ENCODE peak calls at places on chromosomes 11 and 22, in four cellular contexts. One of them, this sample, is unnamed.

GRCh38 chr11:64638017-64638664 is 47.1 kb downstream of the SLC22A12 start:
- ATAC-seq in HCT116: no peak
- ATAC-seq in upper lobe of left lung: no peak
- ATAC-seq in Panc1: no peak
- ATAC-seq in this sample: peak

GRCh38 chr11:102305352-102306047 is 11.8 kb upstream of the BIRC3 start:
- ATAC-seq in HCT116: peak
- ATAC-seq in upper lobe of left lung: no peak
- ATAC-seq in Panc1: no peak
- ATAC-seq in this sample: no peak

GRCh38 chr22:23820748-23821211 is 18.0 kb downstream of the DERL3 start:
- ATAC-seq in HCT116: no peak
- ATAC-seq in upper lobe of left lung: no peak
- ATAC-seq in Panc1: no peak
- ATAC-seq in this sample: no peak

GRCh38 chr22:41920271-41920976 is 5.5 kb upstream of the SHISA8 start:
- ATAC-seq in upper lobe of left lung: no peak
- ATAC-seq in Panc1: no peak
- ATAC-seq in HCT116: no peak
- ATAC-seq in this sample: no peak

GRCh38 chr11:78230161-78230877 is 41.6 kb downstream of the USP35 start:
- ATAC-seq in Panc1: no peak
- ATAC-seq in HCT116: no peak
- ATAC-seq in upper lobe of left lung: no peak
- ATAC-seq in this sample: no peak

GRCh38 chr11:78168539-78169477 is 19.6 kb downstream of the KCTD21 start:
- ATAC-seq in Panc1: no peak
- ATAC-seq in upper lobe of left lung: peak
- ATAC-seq in HCT116: no peak
- ATAC-seq in this sample: peak

GRCh38 chr11:117912497-117912896 is 16.7 kb downstream of the TMPRSS13 start:
- ATAC-seq in Panc1: no peak
- ATAC-seq in upper lobe of left lung: no peak
- ATAC-seq in HCT116: no peak
- ATAC-seq in this sample: no peak

GRCh38 chr11:67120881-67121710 is 2.0 kb downstream of the KDM2A start:
- ATAC-seq in Panc1: no peak
- ATAC-seq in HCT116: no peak
- ATAC-seq in upper lobe of left lung: no peak
- ATAC-seq in this sample: no peak

GRCh38 chr11:46492540-46492939 is 101.0 kb upstream of the CHRM4 start:
- ATAC-seq in Panc1: no peak
- ATAC-seq in HCT116: no peak
- ATAC-seq in upper lobe of left lung: peak
- ATAC-seq in this sample: peak

GRCh38 chr11:2270322-2271076 is at the start of gene ASCL2:
- ATAC-seq in upper lobe of left lung: no peak
- ATAC-seq in Panc1: no peak
- ATAC-seq in HCT116: no peak
- ATAC-seq in this sample: no peak

GRCh38 chr11:63767415-63768231 is 952 bp downstream of the ZFTA start:
- ATAC-seq in upper lobe of left lung: no peak
- ATAC-seq in Panc1: peak
- ATAC-seq in HCT116: peak
- ATAC-seq in this sample: peak

GRCh38 chr11:67301951-67302516 is 1.3 kb upstream of the SSH3 start:
- ATAC-seq in upper lobe of left lung: peak
- ATAC-seq in HCT116: no peak
- ATAC-seq in Panc1: peak
- ATAC-seq in this sample: no peak

GRCh38 chr11:17459211-17459610 is 17.4 kb downstream of the ABCC8 start:
- ATAC-seq in HCT116: no peak
- ATAC-seq in upper lobe of left lung: no peak
- ATAC-seq in Panc1: no peak
- ATAC-seq in this sample: no peak

GRCh38 chr11:126862664-126863247 is 137.8 kb downstream of the KIRREL3 start:
- ATAC-seq in Panc1: no peak
- ATAC-seq in HCT116: no peak
- ATAC-seq in upper lobe of left lung: no peak
- ATAC-seq in this sample: no peak

GRCh38 chr11:103978588-103979580 is 57.6 kb upstream of the DDI1 start:
- ATAC-seq in HCT116: no peak
- ATAC-seq in upper lobe of left lung: no peak
- ATAC-seq in Panc1: no peak
- ATAC-seq in this sample: no peak

GRCh38 chr11:92962444-92962843 is 7.0 kb upstream of the MTNR1B start:
- ATAC-seq in Panc1: no peak
- ATAC-seq in upper lobe of left lung: no peak
- ATAC-seq in HCT116: no peak
- ATAC-seq in this sample: no peak

GRCh38 chr11:119359365-119360229 is 13.1 kb upstream of the MFRP start:
- ATAC-seq in upper lobe of left lung: no peak
- ATAC-seq in HCT116: no peak
- ATAC-seq in Panc1: no peak
- ATAC-seq in this sample: no peak

GRCh38 chr22:47000256-47000655 is 237.8 kb downstream of the TBC1D22A start:
- ATAC-seq in upper lobe of left lung: no peak
- ATAC-seq in Panc1: no peak
- ATAC-seq in HCT116: no peak
- ATAC-seq in this sample: no peak

GRCh38 chr11:125398994-125399638 is 96.9 kb downstream of the FEZ1 start:
- ATAC-seq in Panc1: no peak
- ATAC-seq in HCT116: no peak
- ATAC-seq in upper lobe of left lung: no peak
- ATAC-seq in this sample: no peak

GRCh38 chr11:61679893-61680621 is at the start of gene DAGLA:
- ATAC-seq in upper lobe of left lung: peak
- ATAC-seq in Panc1: peak
- ATAC-seq in HCT116: peak
- ATAC-seq in this sample: peak
- H3K27ac ChIP-seq in upper lobe of left lung: no peak
- H3K27ac ChIP-seq in Panc1: peak
- H3K27ac ChIP-seq in HCT116: peak
- H3K27ac ChIP-seq in this sample: peak

DNA sequence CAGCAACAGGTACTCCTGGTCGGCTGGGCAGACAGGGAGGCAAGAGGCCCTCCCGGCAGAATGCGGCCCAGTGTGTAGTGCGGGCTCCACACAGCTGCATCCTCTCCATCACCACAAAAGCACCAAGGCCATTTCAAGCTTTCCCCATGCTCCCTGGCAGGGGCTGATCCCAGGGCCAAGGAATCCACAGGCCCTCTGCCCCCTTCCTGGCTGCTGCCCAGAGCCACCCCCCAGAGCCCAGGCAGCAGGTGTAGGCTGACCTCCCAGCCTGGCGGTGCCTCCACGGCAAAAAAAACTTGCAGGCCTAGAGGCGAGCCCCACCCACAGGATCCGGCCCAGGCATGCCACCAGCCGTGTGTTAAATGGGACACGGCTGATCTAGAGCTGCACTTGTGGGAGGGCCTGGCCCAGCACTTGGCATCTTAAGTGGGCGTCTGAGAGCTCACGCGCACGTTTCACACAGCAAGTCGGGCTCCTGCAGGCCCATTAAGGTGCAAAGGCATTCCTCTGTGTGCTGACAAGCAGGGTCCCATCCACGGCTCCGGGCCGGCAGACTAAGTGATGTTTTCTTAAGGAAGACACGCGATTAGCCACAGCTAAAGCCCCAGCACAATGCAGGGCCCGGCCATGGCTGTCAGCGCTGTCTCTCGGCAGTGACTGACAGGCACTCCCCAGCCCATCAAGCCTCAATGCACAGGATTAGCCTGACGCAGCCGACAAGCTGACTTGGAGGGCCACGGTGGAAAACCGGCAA is 19.8 kb upstream of the GNB1L start:
- ATAC-seq in HCT116: no peak
- ATAC-seq in Panc1: no peak
- ATAC-seq in upper lobe of left lung: peak
- ATAC-seq in this sample: no peak
- TF ChIP-seq POLR2AphosphoS5 in HCT116: no peak
- TF ChIP-seq POLR2AphosphoS5 in Panc1: no peak
- TF ChIP-seq POLR2AphosphoS5 in upper lobe of left lung: no peak
- TF ChIP-seq POLR2AphosphoS5 in this sample: no peak

GRCh38 chr11:129949976-129950318 is 52.7 kb downstream of the PRDM10 start:
- ATAC-seq in Panc1: no peak
- ATAC-seq in HCT116: no peak
- ATAC-seq in upper lobe of left lung: no peak
- ATAC-seq in this sample: no peak

GRCh38 chr11:129951883-129952262 is 50.8 kb downstream of the PRDM10 start:
- ATAC-seq in HCT116: no peak
- ATAC-seq in upper lobe of left lung: no peak
- ATAC-seq in Panc1: no peak
- ATAC-seq in this sample: no peak

GRCh38 chr11:129949067-129949466 is 53.6 kb downstream of the PRDM10 start:
- ATAC-seq in HCT116: no peak
- ATAC-seq in Panc1: no peak
- ATAC-seq in upper lobe of left lung: no peak
- ATAC-seq in this sample: no peak

GRCh38 chr11:129951201-129951882 is 51.3 kb downstream of the PRDM10 start:
- ATAC-seq in Panc1: no peak
- ATAC-seq in HCT116: no peak
- ATAC-seq in upper lobe of left lung: no peak
- ATAC-seq in this sample: no peak

GRCh38 chr11:129950319-129951034 is 52.2 kb downstream of the PRDM10 start:
- ATAC-seq in HCT116: no peak
- ATAC-seq in Panc1: no peak
- ATAC-seq in upper lobe of left lung: peak
- ATAC-seq in this sample: peak
- H3K27ac ChIP-seq in HCT116: no peak
- H3K27ac ChIP-seq in Panc1: no peak
- H3K27ac ChIP-seq in upper lobe of left lung: peak
- H3K27ac ChIP-seq in this sample: no peak

GRCh38 chr11:34850339-34850738 is 65.8 kb downstream of the APIP start:
- ATAC-seq in Panc1: no peak
- ATAC-seq in HCT116: no peak
- ATAC-seq in upper lobe of left lung: no peak
- ATAC-seq in this sample: no peak
- TF ChIP-seq POLR2AphosphoS5 in Panc1: no peak
- TF ChIP-seq POLR2AphosphoS5 in HCT116: no peak
- TF ChIP-seq POLR2AphosphoS5 in upper lobe of left lung: no peak
- TF ChIP-seq POLR2AphosphoS5 in this sample: no peak

DNA sequence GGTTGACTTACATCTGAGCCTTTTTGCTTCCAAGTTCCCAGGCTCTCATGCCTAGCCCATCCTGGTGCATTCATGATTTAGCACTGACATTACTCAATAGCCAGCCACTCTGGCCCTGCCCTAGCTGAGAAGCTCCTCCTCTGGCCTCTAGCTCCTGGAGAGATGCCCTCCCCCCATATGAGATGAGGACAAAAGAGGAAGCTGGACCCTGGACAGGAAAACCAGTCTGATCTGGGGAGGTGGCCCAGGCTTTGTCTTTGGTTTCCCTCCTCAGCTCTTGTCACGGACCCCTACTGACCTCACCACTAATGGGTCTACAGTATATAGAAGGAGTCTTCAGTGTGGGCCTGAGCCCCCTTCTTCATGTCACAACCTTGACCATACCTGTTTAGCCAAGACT is 3.0 kb downstream of the RHOG start:
- ATAC-seq in upper lobe of left lung: peak
- ATAC-seq in Panc1: no peak
- ATAC-seq in HCT116: no peak
- ATAC-seq in this sample: no peak
- H3K27ac ChIP-seq in upper lobe of left lung: peak
- H3K27ac ChIP-seq in Panc1: no peak
- H3K27ac ChIP-seq in HCT116: no peak
- H3K27ac ChIP-seq in this sample: peak

GRCh38 chr22:22073769-22074561 is 91.4 kb upstream of the TOP3B start:
- ATAC-seq in Panc1: no peak
- ATAC-seq in HCT116: no peak
- ATAC-seq in upper lobe of left lung: no peak
- ATAC-seq in this sample: no peak
- TF ChIP-seq POLR2AphosphoS5 in Panc1: no peak
- TF ChIP-seq POLR2AphosphoS5 in HCT116: no peak
- TF ChIP-seq POLR2AphosphoS5 in upper lobe of left lung: no peak
- TF ChIP-seq POLR2AphosphoS5 in this sample: no peak

GRCh38 chr22:31898911-31899310 is 45.4 kb upstream of the YWHAH start:
- ATAC-seq in HCT116: no peak
- ATAC-seq in Panc1: no peak
- ATAC-seq in upper lobe of left lung: no peak
- ATAC-seq in this sample: no peak

GRCh38 chr22:31896472-31896871 is 47.9 kb upstream of the YWHAH start:
- ATAC-seq in upper lobe of left lung: no peak
- ATAC-seq in Panc1: no peak
- ATAC-seq in HCT116: no peak
- ATAC-seq in this sample: no peak

GRCh38 chr22:31899661-31900060 is 44.7 kb upstream of the YWHAH start:
- ATAC-seq in upper lobe of left lung: no peak
- ATAC-seq in Panc1: no peak
- ATAC-seq in HCT116: no peak
- ATAC-seq in this sample: no peak

GRCh38 chr22:31898406-31898805 is 45.9 kb upstream of the YWHAH start:
- ATAC-seq in upper lobe of left lung: no peak
- ATAC-seq in HCT116: no peak
- ATAC-seq in Panc1: no peak
- ATAC-seq in this sample: no peak

DNA sequence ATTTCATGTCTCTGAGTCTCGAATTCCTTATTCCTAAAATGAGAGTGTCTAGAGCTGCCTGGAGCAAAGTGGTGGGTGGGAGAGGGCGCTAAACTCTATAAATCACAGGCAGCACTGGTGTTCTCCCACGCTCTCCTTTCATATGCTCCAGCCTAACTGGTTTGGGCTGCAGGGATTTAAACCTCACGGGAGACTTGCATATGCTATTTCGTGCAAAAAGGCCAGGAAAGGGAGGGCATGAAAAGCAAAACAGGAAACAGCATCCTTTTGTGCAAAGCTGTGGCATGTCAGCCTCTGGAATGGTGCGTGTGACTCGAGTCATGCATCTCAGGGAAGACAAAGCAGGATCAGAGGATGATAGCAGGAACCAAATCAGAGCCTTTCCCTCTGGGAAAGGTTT is 46.5 kb upstream of the YWHAH start:
- ATAC-seq in Panc1: no peak
- ATAC-seq in HCT116: no peak
- ATAC-seq in upper lobe of left lung: no peak
- ATAC-seq in this sample: no peak
- H3K27ac ChIP-seq in Panc1: no peak
- H3K27ac ChIP-seq in HCT116: no peak
- H3K27ac ChIP-seq in upper lobe of left lung: no peak
- H3K27ac ChIP-seq in this sample: no peak

GRCh38 chr11:45252134-45252856 is 33.8 kb downstream of the SYT13 start:
- ATAC-seq in HCT116: peak
- ATAC-seq in Panc1: peak
- ATAC-seq in upper lobe of left lung: peak
- ATAC-seq in this sample: peak
- TF ChIP-seq POLR2AphosphoS5 in HCT116: peak
- TF ChIP-seq POLR2AphosphoS5 in Panc1: no peak
- TF ChIP-seq POLR2AphosphoS5 in upper lobe of left lung: no peak
- TF ChIP-seq POLR2AphosphoS5 in this sample: no peak